ENCODE peak calls at places on chromosomes 6 and 20, in seven cellular contexts. Y, O, S, U, I, Q and B are unnamed samples.

GRCh38 chr20:62133864-62134263 is 9.3 kb downstream of the PSMA7 start:
- DNase-seq in Y (no peak), O (peak; percentile 56), S (no peak), U (no peak), I (no peak), Q (no peak), B (no peak)

GRCh38 chr6:7156666-7157278 is 49.0 kb downstream of the RREB1 start:
- DNase-seq in Y (no peak), O (no peak), S (no peak), U (peak; percentile 67), I (no peak), Q (no peak), B (no peak)

GRCh38 chr6:47476794-47477496 is 644 bp upstream of the CD2AP start:
- DNase-seq in Y (no peak), O (no peak), S (no peak), U (no peak), I (no peak), Q (no peak), B (no peak)

GRCh38 chr6:141152951-141153350 is 979.8 kb upstream of the GJE1 start:
- DNase-seq in Y (no peak), O (no peak), S (no peak), U (peak; percentile 6), I (no peak), Q (no peak), B (no peak)

GRCh38 chr6:47371139-47371874 is 61.6 kb upstream of the TNFRSF21 start:
- DNase-seq in Y (no peak), O (no peak), S (no peak), U (peak; percentile 32), I (no peak), Q (no peak), B (no peak)

GRCh38 chr20:2822073-2822472 is 5.9 kb downstream of the TMEM239 start:
- DNase-seq in Y (no peak), O (no peak), S (peak; percentile 26), U (peak; percentile 75), I (no peak), Q (no peak), B (no peak)

GRCh38 chr6:37940074-37940847 is 120.7 kb downstream of the ZFAND3 start:
- DNase-seq in Y (peak; percentile 47), O (no peak), S (no peak), U (peak; percentile 83), I (no peak), Q (no peak), B (no peak)

GRCh38 chr6:88294702-88295101 is 128.6 kb upstream of the CNR1 start:
- DNase-seq in Y (no peak), O (no peak), S (no peak), U (no peak), I (no peak), Q (no peak), B (no peak)

GRCh38 chr20:8515810-8516435 is 383.9 kb downstream of the PLCB1 start:
- DNase-seq in Y (no peak), O (no peak), S (no peak), U (peak; percentile 9), I (no peak), Q (no peak), B (no peak)

GRCh38 chr6:69775450-69775849 is 21.4 kb downstream of the LMBRD1 start:
- DNase-seq in Y (no peak), O (no peak), S (no peak), U (no peak), I (no peak), Q (no peak), B (no peak)

GRCh38 chr6:152529364-152529763 is 107.8 kb downstream of the SYNE1 start:
- DNase-seq in Y (no peak), O (no peak), S (no peak), U (no peak), I (no peak), Q (no peak), B (no peak)

GRCh38 chr20:43603124-43603523 is 12.4 kb downstream of the IFT52 start:
- DNase-seq in Y (no peak), O (no peak), S (no peak), U (no peak), I (no peak), Q (no peak), B (no peak)

GRCh38 chr6:4635666-4636065 is 140.5 kb upstream of the CDYL start:
- DNase-seq in Y (no peak), O (no peak), S (no peak), U (peak; percentile 71), I (no peak), Q (no peak), B (no peak)

GRCh38 chr6:168440520-168441433 is at the start of gene SMOC2:
- DNase-seq in Y (peak; percentile 38), O (peak; percentile 82), S (peak; percentile 68), U (peak; percentile 8), I (peak; percentile 79), Q (no peak), B (no peak)

GRCh38 chr6:92701425-92702096 is 717.8 kb downstream of the EPHA7 start:
- DNase-seq in Y (no peak), O (no peak), S (no peak), U (no peak), I (peak; percentile 30), Q (peak; percentile 26), B (no peak)
- H3K4me1 ChIP-seq in Y (no peaks in the 10 kb centered on the region), O (no peaks in the 10 kb centered on the region), S (no peaks in the 10 kb centered on the region), U (no peaks in the 10 kb centered on the region), I (no peaks in the 10 kb centered on the region), Q (no peaks in the 10 kb centered on the region), B (no peaks in the 10 kb centered on the region)

GRCh38 chr6:11931296-11932035 is 80.6 kb upstream of the HIVEP1 start:
- DNase-seq in Y (no peak), O (no peak), S (no peak), U (no peak), I (no peak), Q (no peak), B (no peak)

GRCh38 chr6:11930240-11930639 is 81.9 kb upstream of the HIVEP1 start:
- DNase-seq in Y (no peak), O (no peak), S (no peak), U (no peak), I (no peak), Q (no peak), B (no peak)

GRCh38 chr6:11925805-11926204 is 86.3 kb upstream of the HIVEP1 start:
- DNase-seq in Y (no peak), O (no peak), S (no peak), U (no peak), I (no peak), Q (no peak), B (no peak)

GRCh38 chr6:11929451-11929850 is 82.7 kb upstream of the HIVEP1 start:
- DNase-seq in Y (no peak), O (no peak), S (no peak), U (peak; percentile 20), I (no peak), Q (no peak), B (no peak)

GRCh38 chr6:11926594-11927407 is 85.3 kb upstream of the HIVEP1 start:
- DNase-seq in Y (no peak), O (no peak), S (no peak), U (no peak), I (no peak), Q (no peak), B (no peak)
- TF ChIP-seq CTCF in Y (no peak), O (no peak), S (no peak), U (no peak), I (no peak), Q (no peak), B (no peak)

GRCh38 chr6:156650896-156651295 is 126.3 kb upstream of the ARID1B start:
- DNase-seq in Y (no peak), O (no peak), S (no peak), U (no peak), I (no peak), Q (no peak), B (no peak)
- H3K4me1 ChIP-seq in Y (no peaks in the 10 kb centered on the region), O (peaks cover 7% of the 10 kb centered on the region), S (peaks cover 8% of the 10 kb centered on the region), U (no peaks in the 10 kb centered on the region), I (no peaks in the 10 kb centered on the region), Q (no peaks in the 10 kb centered on the region), B (no peaks in the 10 kb centered on the region)

GRCh38 chr6:33699739-33700138 is 11.8 kb downstream of the UQCC2 start:
- DNase-seq in Y (no peak), O (no peak), S (no peak), U (no peak), I (no peak), Q (no peak), B (no peak)

GRCh38 chr6:33704215-33704817 is 7.2 kb downstream of the UQCC2 start:
- DNase-seq in Y (no peak), O (no peak), S (no peak), U (no peak), I (no peak), Q (no peak), B (no peak)

GRCh38 chr6:33705268-33705885 is 6.1 kb downstream of the UQCC2 start:
- DNase-seq in Y (no peak), O (no peak), S (no peak), U (no peak), I (no peak), Q (no peak), B (no peak)

GRCh38 chr6:33700391-33701050 is 11.0 kb downstream of the UQCC2 start:
- DNase-seq in Y (peak; percentile 76), O (peak; percentile 62), S (peak; percentile 89), U (peak; percentile 78), I (peak; percentile 83), Q (no peak), B (peak; percentile 69)

GRCh38 chr6:33702345-33702977 is 9.0 kb downstream of the UQCC2 start:
- DNase-seq in Y (peak; percentile 69), O (peak; percentile 74), S (peak; percentile 56), U (peak; percentile 69), I (no peak), Q (no peak), B (peak; percentile 69)
- TF ChIP-seq CTCF in Y (peak; percentile 42), O (peak; percentile 65), S (peak; percentile 57), U (peak; percentile 65), I (peak; percentile 37), Q (no peak), B (peak; percentile 36)

DNA sequence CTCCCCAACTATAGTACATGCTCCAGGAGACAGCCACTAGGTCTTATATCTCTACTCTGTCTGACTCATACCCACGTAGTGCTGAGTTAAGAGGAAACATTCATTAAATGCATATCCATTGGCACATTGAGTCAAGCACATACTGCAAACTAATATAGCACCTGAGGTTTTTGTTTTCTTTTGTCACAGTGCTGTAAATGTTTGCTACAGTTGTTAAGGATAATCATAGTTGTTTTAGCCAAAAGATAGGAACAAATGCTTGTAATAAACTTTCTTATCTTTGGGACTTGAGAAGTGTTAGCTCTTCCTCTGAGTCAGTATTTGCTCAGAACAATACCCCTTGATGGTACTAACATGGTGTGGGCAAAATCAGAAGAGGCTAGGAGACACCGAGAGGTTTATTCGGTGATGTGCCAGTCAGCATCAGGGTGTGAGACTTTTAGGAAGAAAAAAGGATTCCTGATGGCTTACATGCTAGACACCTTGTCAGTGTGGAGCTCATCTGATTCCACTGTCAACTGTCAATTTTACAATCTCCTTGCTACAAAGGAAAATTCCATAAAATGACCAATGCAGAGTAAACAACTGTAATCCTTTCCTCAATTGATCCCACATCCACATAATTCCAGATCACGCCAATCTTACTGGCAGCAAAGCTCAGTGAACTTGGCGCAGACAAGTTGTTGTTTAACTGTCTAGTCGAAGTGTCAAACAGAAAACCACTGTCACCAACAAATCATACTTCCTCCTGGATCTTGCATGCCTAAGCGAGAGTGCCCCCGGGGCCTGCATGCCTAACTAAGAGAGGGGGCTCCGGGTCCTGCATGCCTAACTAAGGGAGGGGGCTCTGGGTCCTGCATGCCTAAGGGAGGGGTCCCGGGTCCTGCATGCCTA is 36.1 kb downstream of the ELOVL2 start:
- DNase-seq in Y (no peak), O (no peak), S (no peak), U (peak; percentile 71), I (no peak), Q (no peak), B (no peak)
- H3K4me1 ChIP-seq in Y (peaks cover 8% of the 10 kb centered on the region), O (peaks cover 6% of the 10 kb centered on the region), S (peaks cover 5% of the 10 kb centered on the region), U (peaks cover 9% of the 10 kb centered on the region), I (no peaks in the 10 kb centered on the region), Q (no peaks in the 10 kb centered on the region), B (no peaks in the 10 kb centered on the region)